ENCODE peak calls at places on chromosomes 2 and 18, in nine cellular contexts. E is activated effector memory CD4-positive, alpha-beta T cell treated with anti-CD3 and anti-CD28 coated beads, Interleukin-2, amount 50 U/mL, for 16 hours; A is OCI-M1; V is T-helper 1 cell; U is foreskin keratinocyte; G is fibroblast of gingiva; B is anterior cingulate cortex; H is naive thymus-derived CD8-positive, alpha-beta T cell; Z is LHCN-M2. R is an unnamed sample.

GRCh38 chr2:176934869-176935415 is 277.7 kb upstream of the HNRNPA3 start:
- DNase-seq in Z (no peak), U (no peak), E (no peak), G (no peak), B (no peak), V (no peak), A (no peak), H (no peak), R (no peak)

GRCh38 chr2:127012215-127012614 is 94.7 kb downstream of the BIN1 start:
- DNase-seq in Z (no peak), U (no peak), V (no peak), H (no peak), B (no peak), E (no peak), A (no peak), G (peak; percentile 81), R (no peak)

GRCh38 chr2:96485751-96486643 is 19.2 kb downstream of the NEURL3 start:
- DNase-seq in V (peak; percentile 96), B (no peak), E (peak; percentile 92), Z (peak; percentile 76), H (peak; percentile 66), U (peak; percentile 93), A (peak; percentile 86), G (peak; percentile 55), R (peak; percentile 77)

GRCh38 chr2:235580401-235581157 is 86.7 kb downstream of the AGAP1 start:
- DNase-seq in U (no peak), G (no peak), E (no peak), B (no peak), V (no peak), A (no peak), Z (no peak), H (no peak), R (no peak)

GRCh38 chr2:234548720-234549420 is 52.0 kb upstream of the ARL4C start:
- DNase-seq in Z (peak; percentile 67), H (no peak), E (no peak), V (no peak), A (no peak), U (no peak), B (no peak), G (no peak), R (peak; percentile 55)

GRCh38 chr2:64540615-64541014 is 16.5 kb downstream of the AFTPH start:
- DNase-seq in H (no peak), E (no peak), V (no peak), U (no peak), B (no peak), G (no peak), A (no peak), Z (no peak), R (no peak)

GRCh38 chr2:108325756-108326155 is 37.1 kb downstream of the SULT1C2 start:
- DNase-seq in E (no peak), U (no peak), H (no peak), A (no peak), B (no peak), V (no peak), Z (no peak), G (no peak), R (no peak)

GRCh38 chr18:65235966-65236634 is 514.7 kb upstream of the CDH7 start:
- DNase-seq in H (no peak), G (no peak), U (peak; percentile 16), B (no peak), E (no peak), A (peak; percentile 69), Z (no peak), V (no peak), R (peak; percentile 0)

GRCh38 chr2:226963528-226963927 is 127.7 kb downstream of the RHBDD1 start:
- DNase-seq in B (no peak), G (peak; percentile 52), Z (peak; percentile 19), U (peak; percentile 28), H (no peak), E (no peak), A (no peak), V (no peak), R (peak; percentile 27)

GRCh38 chr2:7180641-7181370 is 263.6 kb downstream of the RNF144A start:
- DNase-seq in U (peak; percentile 44), A (peak; percentile 35), B (no peak), V (no peak), H (no peak), E (no peak), Z (no peak), G (no peak), R (no peak)

GRCh38 chr2:233463586-233463985 is 103.0 kb downstream of the USP40 start:
- DNase-seq in U (no peak), A (no peak), H (no peak), B (no peak), G (no peak), V (no peak), Z (no peak), E (no peak), R (no peak)

GRCh38 chr2:180495606-180496005 is 484.8 kb upstream of the UBE2E3 start:
- DNase-seq in V (no peak), G (peak; percentile 49), U (no peak), Z (peak; percentile 22), A (no peak), B (no peak), E (no peak), H (no peak), R (no peak)

GRCh38 chr2:44126106-44126797 is 42.4 kb upstream of the PPM1B start:
- DNase-seq in E (no peak), Z (no peak), U (peak; percentile 96), G (no peak), H (no peak), A (peak; percentile 14), V (no peak), B (no peak), R (no peak)

GRCh38 chr2:218517434-218518206 is 50.5 kb downstream of the USP37 start:
- DNase-seq in H (no peak), V (peak; percentile 14), A (no peak), B (no peak), E (no peak), Z (no peak), G (peak; percentile 68), U (no peak), R (no peak)

GRCh38 chr2:153834662-153835061 is 37.1 kb upstream of the GALNT13 start:
- DNase-seq in H (no peak), A (no peak), V (no peak), E (no peak), Z (no peak), B (no peak), U (no peak), G (no peak), R (no peak)

GRCh38 chr2:109594246-109594900 is 19.4 kb downstream of the SEPTIN10 start:
- DNase-seq in U (peak; percentile 61), E (no peak), Z (no peak), A (no peak), G (no peak), B (no peak), V (no peak), H (no peak), R (no peak)

GRCh38 chr2:196226058-196226747 is 54.8 kb upstream of the STK17B start:
- DNase-seq in B (no peak), G (no peak), A (no peak), Z (no peak), E (no peak), V (no peak), U (no peak), H (no peak), R (no peak)

GRCh38 chr2:128817171-128817570 is 498.5 kb upstream of the HS6ST1 start:
- DNase-seq in V (no peak), B (no peak), E (no peak), A (no peak), G (no peak), H (no peak), U (no peak), Z (no peak), R (no peak)

GRCh38 chr2:72153924-72154323 is 6.3 kb upstream of the CYP26B1 start:
- DNase-seq in E (no peak), B (no peak), Z (no peak), G (no peak), H (no peak), U (no peak), V (no peak), A (no peak), R (no peak)

GRCh38 chr2:37366773-37367172 is 22.3 kb downstream of the QPCT start:
- DNase-seq in U (no peak), G (no peak), Z (no peak), E (peak; percentile 60), V (no peak), H (no peak), B (no peak), A (no peak), R (peak; percentile 29)

GRCh38 chr18:26637324-26637723 is 89.0 kb upstream of the KCTD1 start:
- DNase-seq in B (no peak), Z (no peak), A (no peak), U (no peak), E (no peak), H (no peak), G (no peak), V (no peak), R (no peak)